ENCODE peak calls at places on chromosomes 12 and 14, in five cellular contexts. T is body of pancreas; Y is CD4-positive, CD25-positive, alpha-beta regulatory T cell; Q is stimulated activated CD4-positive, alpha-beta T cell treated with anti-CD3 and anti-CD28 coated beads, Interleukin-15, amount 100 ng/mL, for 24 hours; B is NCI-H1092 treated with DMSO at 0.1 percent for 48 hours. C is an unnamed sample.

GRCh38 chr14:98721061-98721460 is 550.9 kb downstream of the BCL11B start:
- DNase-seq in Q (no peak), B (no peak), T (no peak), Y (no peak), C (no peak)

GRCh38 chr14:29064305-29064704 is 297.7 kb downstream of the FOXG1 start:
- DNase-seq in Y (no peak), Q (no peak), T (no peak), B (no peak), C (no peak)

GRCh38 chr14:91228112-91229004 is 16.1 kb downstream of the GPR68 start:
- DNase-seq in Y (peak; percentile 52), Q (peak; percentile 92), B (no peak), T (no peak), C (peak; percentile 88)

GRCh38 chr14:96166475-96167223 is 38.0 kb upstream of the BDKRB2 start:
- DNase-seq in Y (no peak), B (no peak), Q (no peak), T (no peak), C (no peak)

GRCh38 chr12:78977463-78977862 is 112.9 kb downstream of the SYT1 start:
- DNase-seq in Q (no peak), Y (no peak), T (no peak), B (no peak), C (no peak)

GRCh38 chr12:24850486-24850885 is 98.4 kb downstream of the BCAT1 start:
- DNase-seq in B (no peak), Y (no peak), Q (no peak), T (no peak), C (no peak)

GRCh38 chr12:109703684-109704083 is 9.9 kb upstream of the FAM222A start:
- DNase-seq in B (no peak), Q (no peak), T (no peak), Y (no peak), C (no peak)

GRCh38 chr12:59620326-59620725 is 24.5 kb downstream of the SLC16A7 start:
- DNase-seq in Q (no peak), T (no peak), Y (no peak), B (no peak), C (no peak)

GRCh38 chr14:65070710-65071033 is 31.6 kb downstream of the MAX start:
- DNase-seq in Q (no peak), Y (no peak), B (no peak), T (peak; percentile 52), C (no peak)

GRCh38 chr12:130214686-130215370 is 52.6 kb downstream of the FZD10 start:
- DNase-seq in T (no peak), Y (no peak), B (no peak), Q (no peak), C (no peak)

GRCh38 chr14:32361674-32362073 is 32.6 kb downstream of the AKAP6 start:
- DNase-seq in T (no peak), Q (no peak), B (no peak), Y (no peak), C (no peak)

GRCh38 chr14:69616408-69616773 is 5.0 kb downstream of the SUSD6 start:
- DNase-seq in Y (no peak), T (no peak), B (no peak), Q (no peak), C (no peak)

GRCh38 chr14:81401420-81402122 is 1.4 kb upstream of the STON2 start:
- DNase-seq in Q (no peak), T (no peak), B (no peak), Y (no peak), C (no peak)